ENCODE peak calls at places on chromosomes 7 and 10, in six cellular contexts. F is heart left ventricle, W is IMR-90, P is psoas muscle, S is left ventricle myocardium inferior, R is kidney. Q is an unnamed sample. For H3K9me3, the result is how much of the 10 kb centered on the place peaks cover.

GRCh38 chr7:141975806-141976523 is 2.4 kb upstream of the TAS2R38 start:
- DNase-seq in W (no peak), R (peak), S (peak), F (peak), P (peak), Q (no peak)

GRCh38 chr7:142813262-142813661 is 41.6 kb upstream of the EPHB6 start:
- DNase-seq in W (peak), F (no peak), P (no peak), S (no peak), R (no peak), Q (no peak)

GRCh38 chr7:140229591-140230516 is 53.1 kb upstream of the KDM7A start:
- DNase-seq in P (no peak), S (peak), R (peak), F (peak), W (no peak), Q (no peak)

GRCh38 chr7:13727279-13727678 is 262.2 kb downstream of the ETV1 start:
- DNase-seq in S (no peak), P (no peak), F (no peak), R (no peak), W (no peak), Q (no peak)

GRCh38 chr7:92612501-92612900 is 22.3 kb upstream of the FAM133B start:
- DNase-seq in R (no peak), F (no peak), S (no peak), W (peak), P (no peak), Q (no peak)

GRCh38 chr7:152180048-152180447 is 154.6 kb downstream of the GALNT11 start:
- DNase-seq in P (no peak), F (no peak), W (no peak), S (no peak), R (no peak), Q (no peak)

GRCh38 chr7:135169141-135169935 is 1.2 kb downstream of the CYREN start:
- DNase-seq in P (peak), F (no peak), S (no peak), R (no peak), W (peak), Q (no peak)

GRCh38 chr10:103038570-103038969 is 120.5 kb downstream of the CNNM2 start:
- DNase-seq in F (no peak), P (no peak), R (no peak), W (peak), S (no peak), Q (no peak)

GRCh38 chr7:66306243-66306642 is 101.1 kb downstream of the TPST1 start:
- DNase-seq in F (no peak), W (peak), R (no peak), P (no peak), S (no peak), Q (no peak)

GRCh38 chr10:107487284-107487683 is 322.8 kb upstream of the SORCS1 start:
- DNase-seq in R (no peak), W (no peak), S (no peak), P (no peak), F (no peak), Q (no peak)

GRCh38 chr7:26199301-26200112 is 1.0 kb downstream of the HNRNPA2B1 start:
- DNase-seq in F (peak), S (peak), W (peak), P (peak), R (peak), Q (no peak)

GRCh38 chr7:1426474-1426873 is 32.8 kb downstream of the MICALL2 start:
- DNase-seq in F (no peak), P (no peak), W (no peak), R (peak), S (no peak), Q (no peak)

GRCh38 chr7:156947120-156947843 is 2.2 kb upstream of the NOM1 start:
- DNase-seq in P (no peak), R (no peak), S (no peak), F (no peak), W (no peak), Q (no peak)

GRCh38 chr7:42883950-42884349 is 27.9 kb downstream of the C7orf25 start:
- DNase-seq in W (peak), S (peak), F (no peak), R (peak), P (no peak), Q (no peak)

GRCh38 chr7:103851357-103851756 is 138.1 kb downstream of the RELN start:
- DNase-seq in W (peak), P (no peak), R (no peak), S (no peak), F (no peak), Q (no peak)

GRCh38 chr10:119090026-119090808 is 9.6 kb upstream of the EIF3A start:
- DNase-seq in S (no peak), W (no peak), F (no peak), R (no peak), P (no peak), Q (no peak)

GRCh38 chr7:98877692-98878364 is 504 bp upstream of the TRRAP start:
- DNase-seq in F (no peak), S (no peak), R (no peak), W (no peak), P (no peak), Q (no peak)

GRCh38 chr7:17466201-17466600 is 167.7 kb downstream of the AHR start:
- DNase-seq in P (no peak), F (no peak), S (no peak), W (no peak), R (no peak), Q (no peak)

GRCh38 chr7:78039791-78040776 is 241.5 kb downstream of the PHTF2 start:
- DNase-seq in R (peak), S (peak), P (peak), F (peak), W (no peak), Q (no peak)

GRCh38 chr10:18516851-18517250 is 134.5 kb downstream of the NSUN6 start:
- DNase-seq in S (no peak), F (no peak), R (no peak), P (no peak), W (no peak), Q (no peak)

GRCh38 chr7:123352957-123353356 is 153.2 kb upstream of the SLC13A1 start:
- DNase-seq in R (no peak), F (no peak), S (no peak), W (no peak), P (no peak), Q (no peak)

GRCh38 chr10:30027057-30028005 is 32.1 kb downstream of the JCAD start:
- DNase-seq in W (no peak), R (peak), P (peak), F (peak), S (peak), Q (no peak)

GRCh38 chr7:111025013-111025412 is 65.9 kb upstream of the LRRN3 start:
- DNase-seq in S (no peak), F (no peak), P (no peak), R (no peak), W (no peak), Q (no peak)

GRCh38 chr10:71998119-71998839 is 34.1 kb downstream of the CHST3 start:
- DNase-seq in S (peak), W (no peak), R (no peak), F (peak), P (peak), Q (no peak)

GRCh38 chr7:33248663-33249062 is 119.3 kb downstream of the BBS9 start:
- DNase-seq in R (no peak), S (no peak), P (no peak), F (no peak), W (peak), Q (no peak)

GRCh38 chr7:101879565-101879964 is 62.1 kb downstream of the CUX1 start:
- DNase-seq in R (no peak), S (no peak), W (no peak), P (no peak), F (no peak), Q (no peak)

GRCh38 chr7:149229526-149229925 is 9.9 kb upstream of the ZNF212 start:
- DNase-seq in S (no peak), F (no peak), P (no peak), R (no peak), W (no peak), Q (no peak)

GRCh38 chr7:116395125-116395791 is 104.3 kb upstream of the CAV2 start:
- DNase-seq in F (no peak), S (no peak), R (no peak), W (peak), P (no peak), Q (no peak)

DNA sequence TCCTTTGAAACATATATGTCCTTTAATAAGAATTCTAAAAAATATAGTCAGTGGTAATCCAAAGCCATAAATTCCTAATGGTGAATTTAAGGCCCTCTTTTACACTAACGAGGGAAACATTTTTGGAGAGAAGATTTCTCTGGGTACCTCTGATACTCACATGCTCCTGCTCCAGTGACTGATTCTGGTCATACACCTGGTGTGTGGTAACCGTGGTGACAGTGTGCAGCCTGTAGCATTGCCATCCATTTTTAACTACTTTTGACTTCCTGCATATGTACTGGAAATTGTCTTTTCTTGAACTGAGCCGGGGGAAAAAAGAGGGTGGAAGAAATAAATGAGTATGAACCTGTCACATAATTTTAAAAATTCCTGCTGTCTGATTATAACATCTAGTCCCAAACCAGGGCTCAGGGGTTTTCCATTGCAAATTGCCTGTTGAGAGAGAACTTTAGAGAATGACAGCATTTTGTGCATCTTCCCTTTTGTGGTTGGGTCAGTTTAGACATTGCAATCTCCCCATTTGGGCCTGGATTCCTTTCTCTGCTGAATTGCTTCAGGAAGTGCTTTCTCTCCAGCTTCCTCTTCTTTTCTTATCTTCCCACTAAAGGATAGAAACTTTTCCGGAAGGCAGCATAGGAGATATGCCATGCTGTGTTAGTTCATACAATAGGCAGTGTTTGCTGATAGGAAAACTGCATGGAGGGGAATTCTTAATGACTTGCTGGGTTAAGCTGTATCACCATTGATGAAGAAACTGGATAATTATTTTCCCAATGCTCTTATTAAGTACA is 125.5 kb downstream of the GRM3 start:
- DNase-seq in F (no peak), S (no peak), R (no peak), W (no peak), P (no peak), Q (no peak)
- H3K9me3 ChIP-seq in F (under half), S (under half), R (under half), W (under half), P (under half), Q (under half)

GRCh38 chr10:26430641-26431163 is 7.4 kb upstream of the APBB1IP start:
- DNase-seq in S (no peak), R (no peak), W (no peak), P (no peak), F (no peak), Q (peak)
- H3K27ac ChIP-seq in S (no peak), R (no peak), W (no peak), P (no peak), F (no peak), Q (no peak)

GRCh38 chr10:100829103-100829870 is 83.5 kb upstream of the SLF2 start:
- DNase-seq in F (no peak), W (no peak), P (no peak), S (no peak), R (no peak), Q (no peak)
- H3K4me3 ChIP-seq in F (peak), W (peak), P (peak), S (peak), R (no peak), Q (peak)

GRCh38 chr7:158150234-158150633 is 437.4 kb downstream of the PTPRN2 start:
- DNase-seq in W (no peak), P (no peak), R (no peak), F (no peak), S (no peak), Q (no peak)
- H3K9me3 ChIP-seq in W (half or more), P (under half), R (under half), F (under half), S (under half), Q (under half)

DNA sequence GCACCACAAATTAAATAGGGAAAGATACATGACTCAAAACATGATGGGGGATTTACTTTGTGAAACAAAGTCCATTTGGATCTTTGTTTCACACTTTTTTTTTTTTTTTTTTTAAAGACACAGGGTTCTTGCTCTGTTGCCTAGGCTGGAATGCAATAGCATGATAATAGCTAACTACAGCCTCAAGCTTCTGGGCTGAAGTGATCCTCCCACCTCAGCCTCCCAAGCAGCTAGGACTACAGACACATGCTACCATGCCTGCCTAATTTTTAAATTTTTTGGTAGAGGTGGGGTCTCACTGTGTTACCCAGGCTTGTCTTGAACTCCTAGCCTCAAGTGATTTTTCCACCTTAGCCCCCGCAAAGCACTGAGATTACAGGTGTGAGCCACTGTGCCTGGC is 172.6 kb upstream of the KLF14 start:
- DNase-seq in F (no peak), S (no peak), P (no peak), R (no peak), W (peak), Q (no peak)
- H3K27ac ChIP-seq in F (no peak), S (no peak), P (peak), R (no peak), W (peak), Q (no peak)

DNA sequence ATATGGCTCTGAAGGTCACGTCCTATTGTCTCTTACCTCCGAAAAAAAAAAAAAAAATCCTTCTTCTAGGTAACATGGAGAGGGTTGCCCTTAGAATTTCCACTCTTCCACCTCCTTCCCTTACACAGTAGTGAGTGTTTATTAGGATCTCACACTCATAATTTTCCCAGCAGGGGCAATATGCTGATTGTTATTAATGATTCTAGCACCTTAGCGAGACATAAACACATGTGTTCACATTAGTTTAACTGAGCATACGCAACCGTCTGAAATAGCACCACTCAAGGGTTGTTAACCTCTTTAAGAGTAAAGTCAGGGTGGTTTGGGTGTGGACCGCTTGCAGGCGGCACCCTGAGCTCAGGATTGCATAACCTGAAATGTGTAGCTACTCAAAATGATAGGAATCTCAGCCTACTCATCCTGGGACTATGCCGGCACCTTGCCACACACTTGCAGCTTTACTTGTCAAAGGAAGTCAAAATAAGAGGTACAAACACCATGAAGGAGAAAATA is 52.2 kb downstream of the CPEB3 start:
- DNase-seq in S (no peak), W (peak), F (no peak), P (peak), R (peak), Q (no peak)
- H3K4me3 ChIP-seq in S (peak), W (no peak), F (peak), P (peak), R (peak), Q (peak)

Q was measured in esophagus muscularis mucosa.